ENCODE peak calls at places on chromosomes 16 and 17, in ten cellular contexts. X is WTC11; N is fibroblast of pulmonary artery; W is AG10803; V is activated CD4-positive, CD25-positive, alpha-beta regulatory T cell treated with anti-CD3 and anti-CD28 coated beads, Interleukin-2, amount 50 U/mL, for 72 hours; B is choroid plexus epithelial cell; I is fibroblast of lung; F is EH; P is A172; R is prostate gland. D is an unnamed sample.

GRCh38 chr16:87380875-87381274 is 2.7 kb downstream of the FBXO31 start:
- DNase-seq in P (no peak), X (no peak), I (peak), B (peak), V (no peak), F (peak), W (peak), R (no peak), N (peak), D (peak)

GRCh38 chr17:45734598-45734997 is 49.5 kb upstream of the CRHR1 start:
- DNase-seq in N (no peak), F (no peak), R (no peak), W (no peak), X (no peak), I (no peak), B (no peak), V (no peak), P (no peak), D (no peak)

GRCh38 chr17:62692159-62692651 is 64.7 kb downstream of the MRC2 start:
- DNase-seq in I (no peak), X (no peak), N (no peak), B (no peak), R (no peak), P (no peak), W (no peak), F (no peak), V (no peak), D (no peak)

GRCh38 chr16:85227262-85227923 is 115.1 kb upstream of the CIBAR2 start:
- DNase-seq in I (no peak), V (no peak), F (no peak), W (no peak), P (no peak), N (no peak), X (no peak), B (no peak), R (no peak), D (no peak)

GRCh38 chr16:88528902-88529318 is 41.3 kb upstream of the ZC3H18 start:
- DNase-seq in X (no peak), F (no peak), I (no peak), V (no peak), N (no peak), R (no peak), P (no peak), B (no peak), W (no peak), D (no peak)

GRCh38 chr17:69223809-69224208 is 4.8 kb downstream of the ABCA10 start:
- DNase-seq in F (peak), I (peak), X (no peak), V (no peak), P (no peak), N (peak), B (peak), R (no peak), W (peak), D (peak)

GRCh38 chr17:75352079-75352569 is 53.4 kb downstream of the GRB2 start:
- DNase-seq in I (no peak), N (no peak), V (no peak), R (peak), W (no peak), P (no peak), X (peak), F (no peak), B (peak), D (no peak)

GRCh38 chr17:251531-251930 is 70.1 kb upstream of the DOC2B start:
- DNase-seq in I (no peak), B (no peak), N (no peak), P (no peak), F (no peak), V (peak), W (no peak), X (peak), R (no peak), D (no peak)

GRCh38 chr16:74892574-74893461 is 92.1 kb downstream of the WDR59 start:
- DNase-seq in R (no peak), W (no peak), I (no peak), X (no peak), P (no peak), B (no peak), V (no peak), F (no peak), N (no peak), D (no peak)

GRCh38 chr16:4654387-4654901 is 29.8 kb downstream of the MGRN1 start:
- DNase-seq in V (no peak), N (no peak), B (no peak), P (no peak), W (no peak), R (no peak), I (no peak), F (no peak), X (no peak), D (no peak)

GRCh38 chr17:39360537-39360936 is 40.9 kb downstream of the FBXL20 start:
- DNase-seq in F (no peak), P (no peak), V (no peak), X (no peak), I (no peak), N (no peak), R (no peak), W (no peak), B (no peak), D (no peak)

GRCh38 chr17:35252646-35253045 is 9.8 kb downstream of the SLFN5 start:
- DNase-seq in W (peak), X (no peak), R (no peak), I (peak), F (no peak), P (no peak), V (no peak), N (peak), B (peak), D (no peak)

GRCh38 chr17:17343160-17343735 is 40.1 kb downstream of the NT5M start:
- DNase-seq in R (no peak), B (no peak), W (no peak), P (no peak), V (peak), F (no peak), N (no peak), X (no peak), I (no peak), D (no peak)

GRCh38 chr17:16923097-16923903 is 48.6 kb downstream of the TNFRSF13B start:
- DNase-seq in X (peak), R (no peak), B (no peak), V (peak), F (no peak), N (no peak), P (no peak), I (no peak), W (no peak), D (no peak)

GRCh38 chr17:78272181-78272913 is 40.9 kb downstream of the TMEM235 start:
- DNase-seq in F (peak), I (peak), N (peak), V (no peak), X (peak), R (peak), W (no peak), P (peak), B (peak), D (peak)

GRCh38 chr17:21214777-21215541 is 998 bp upstream of the TMEM11 start:
- DNase-seq in F (peak), B (peak), I (peak), R (no peak), W (peak), V (no peak), P (no peak), X (peak), N (peak), D (no peak)

GRCh38 chr17:29115906-29116651 is 64.1 kb downstream of the MYO18A start:
- DNase-seq in I (peak), R (no peak), W (peak), X (peak), B (peak), P (peak), N (peak), F (peak), V (peak), D (peak)

GRCh38 chr17:81328925-81329278 is 33.8 kb upstream of the SLC38A10 start:
- DNase-seq in I (peak), V (no peak), B (no peak), X (no peak), R (no peak), W (no peak), F (no peak), N (no peak), P (peak), D (no peak)

GRCh38 chr17:65278050-65278819 is 141.1 kb downstream of the RGS9 start:
- DNase-seq in W (peak), R (peak), N (peak), I (peak), P (peak), B (peak), V (no peak), X (peak), F (peak), D (peak)

GRCh38 chr16:24409045-24409444 is 130.3 kb upstream of the RBBP6 start:
- DNase-seq in B (no peak), W (no peak), I (no peak), R (no peak), V (no peak), P (peak), X (no peak), F (peak), N (no peak), D (no peak)

GRCh38 chr16:11612110-11612981 is 25.6 kb upstream of the LITAF start:
- DNase-seq in B (peak), N (no peak), P (peak), V (no peak), F (no peak), X (peak), I (no peak), R (no peak), W (no peak), D (no peak)

GRCh38 chr16:9075299-9076071 is 16.0 kb upstream of the HAPSTR1 start:
- DNase-seq in F (no peak), N (no peak), I (no peak), X (no peak), P (peak), R (no peak), W (no peak), V (no peak), B (no peak), D (no peak)

GRCh38 chr16:59339871-59340270 is 605.8 kb upstream of the GOT2 start:
- DNase-seq in W (no peak), F (no peak), B (no peak), V (no peak), I (no peak), R (no peak), N (no peak), P (no peak), X (no peak), D (no peak)

GRCh38 chr16:54178491-54178976 is 108.1 kb downstream of the IRX3 start:
- DNase-seq in R (no peak), W (no peak), F (no peak), N (no peak), P (no peak), V (no peak), X (no peak), I (no peak), B (no peak), D (no peak)

GRCh38 chr16:872436-873242 is 72.1 kb upstream of the GNG13 start:
- DNase-seq in B (no peak), I (no peak), W (no peak), X (no peak), N (no peak), R (no peak), V (no peak), F (no peak), P (no peak), D (no peak)

GRCh38 chr17:34797724-34798123 is 163.5 kb downstream of the CCT6B start:
- DNase-seq in V (no peak), W (peak), P (peak), X (peak), N (peak), B (peak), R (no peak), I (peak), F (peak), D (peak)

GRCh38 chr16:30820952-30821421 is 34.0 kb upstream of the ZNF629 start:
- DNase-seq in V (no peak), R (no peak), B (no peak), W (no peak), X (no peak), F (no peak), N (no peak), I (no peak), P (no peak), D (no peak)